ENCODE peak calls at places on chromosomes 11 and 22, in ten cellular contexts. One of them, this sample, is unnamed.

GRCh38 chr11:34787348-34787747 is 128.8 kb downstream of the APIP start:
- DNase-seq in stimulated activated naive B cell treated with anti-CD40 and anti-IgM and Interleukin-4, amounts not matched to agents 10 μg/mL and 1 μg/mL and 100 μg/mL, for 72 hours: no peak
- DNase-seq in activated T-cell treated with anti-CD3 and anti-CD28 coated beads for 1 hour: no peak
- DNase-seq in sigmoid colon: no peak
- DNase-seq in HEK293T: no peak
- DNase-seq in ureter: no peak
- DNase-seq in amygdala: no peak
- DNase-seq in iris pigment epithelial cell: no peak
- DNase-seq in left ventricle myocardium superior: no peak
- DNase-seq in NCI-H446: no peak
- DNase-seq in this sample: no peak

GRCh38 chr11:48002565-48002964 is 22.2 kb downstream of the PTPRJ start:
- DNase-seq in activated T-cell treated with anti-CD3 and anti-CD28 coated beads for 1 hour: no peak
- DNase-seq in amygdala: no peak
- DNase-seq in left ventricle myocardium superior: no peak
- DNase-seq in sigmoid colon: no peak
- DNase-seq in NCI-H446: no peak
- DNase-seq in ureter: no peak
- DNase-seq in HEK293T: no peak
- DNase-seq in stimulated activated naive B cell treated with anti-CD40 and anti-IgM and Interleukin-4, amounts not matched to agents 10 μg/mL and 1 μg/mL and 100 μg/mL, for 72 hours: no peak
- DNase-seq in iris pigment epithelial cell: no peak
- DNase-seq in this sample: no peak

GRCh38 chr11:129259950-129260349 is 67.8 kb upstream of the ARHGAP32 start:
- DNase-seq in NCI-H446: no peak
- DNase-seq in sigmoid colon: no peak
- DNase-seq in activated T-cell treated with anti-CD3 and anti-CD28 coated beads for 1 hour: no peak
- DNase-seq in amygdala: no peak
- DNase-seq in ureter: no peak
- DNase-seq in HEK293T: no peak
- DNase-seq in iris pigment epithelial cell: no peak
- DNase-seq in left ventricle myocardium superior: no peak
- DNase-seq in stimulated activated naive B cell treated with anti-CD40 and anti-IgM and Interleukin-4, amounts not matched to agents 10 μg/mL and 1 μg/mL and 100 μg/mL, for 72 hours: no peak
- DNase-seq in this sample: no peak

GRCh38 chr11:7020183-7020917 is at the start of the genes NLRP14 and ZNF214:
- DNase-seq in ureter: peak
- DNase-seq in HEK293T: peak
- DNase-seq in stimulated activated naive B cell treated with anti-CD40 and anti-IgM and Interleukin-4, amounts not matched to agents 10 μg/mL and 1 μg/mL and 100 μg/mL, for 72 hours: no peak
- DNase-seq in activated T-cell treated with anti-CD3 and anti-CD28 coated beads for 1 hour: no peak
- DNase-seq in iris pigment epithelial cell: peak
- DNase-seq in NCI-H446: peak
- DNase-seq in left ventricle myocardium superior: peak
- DNase-seq in amygdala: peak
- DNase-seq in sigmoid colon: peak
- DNase-seq in this sample: peak

GRCh38 chr11:17351510-17352176 is at the start of gene NCR3LG1:
- DNase-seq in iris pigment epithelial cell: peak
- DNase-seq in stimulated activated naive B cell treated with anti-CD40 and anti-IgM and Interleukin-4, amounts not matched to agents 10 μg/mL and 1 μg/mL and 100 μg/mL, for 72 hours: peak
- DNase-seq in ureter: peak
- DNase-seq in activated T-cell treated with anti-CD3 and anti-CD28 coated beads for 1 hour: peak
- DNase-seq in HEK293T: peak
- DNase-seq in amygdala: peak
- DNase-seq in left ventricle myocardium superior: peak
- DNase-seq in NCI-H446: no peak
- DNase-seq in sigmoid colon: peak
- DNase-seq in this sample: peak

GRCh38 chr11:60363542-60364525 is 14.5 kb upstream of the MS4A7 start:
- DNase-seq in left ventricle myocardium superior: no peak
- DNase-seq in activated T-cell treated with anti-CD3 and anti-CD28 coated beads for 1 hour: peak
- DNase-seq in NCI-H446: peak
- DNase-seq in iris pigment epithelial cell: peak
- DNase-seq in amygdala: no peak
- DNase-seq in ureter: peak
- DNase-seq in sigmoid colon: no peak
- DNase-seq in stimulated activated naive B cell treated with anti-CD40 and anti-IgM and Interleukin-4, amounts not matched to agents 10 μg/mL and 1 μg/mL and 100 μg/mL, for 72 hours: peak
- DNase-seq in HEK293T: peak
- DNase-seq in this sample: peak

GRCh38 chr11:131404010-131404409 is 33.6 kb downstream of the NTM start:
- DNase-seq in sigmoid colon: no peak
- DNase-seq in iris pigment epithelial cell: no peak
- DNase-seq in amygdala: no peak
- DNase-seq in HEK293T: no peak
- DNase-seq in left ventricle myocardium superior: no peak
- DNase-seq in stimulated activated naive B cell treated with anti-CD40 and anti-IgM and Interleukin-4, amounts not matched to agents 10 μg/mL and 1 μg/mL and 100 μg/mL, for 72 hours: no peak
- DNase-seq in activated T-cell treated with anti-CD3 and anti-CD28 coated beads for 1 hour: no peak
- DNase-seq in ureter: no peak
- DNase-seq in NCI-H446: no peak
- DNase-seq in this sample: no peak

GRCh38 chr11:44954051-44954906 is 3.6 kb upstream of the TP53I11 start:
- DNase-seq in iris pigment epithelial cell: no peak
- DNase-seq in NCI-H446: no peak
- DNase-seq in amygdala: no peak
- DNase-seq in left ventricle myocardium superior: no peak
- DNase-seq in ureter: no peak
- DNase-seq in activated T-cell treated with anti-CD3 and anti-CD28 coated beads for 1 hour: no peak
- DNase-seq in HEK293T: no peak
- DNase-seq in sigmoid colon: no peak
- DNase-seq in stimulated activated naive B cell treated with anti-CD40 and anti-IgM and Interleukin-4, amounts not matched to agents 10 μg/mL and 1 μg/mL and 100 μg/mL, for 72 hours: no peak
- DNase-seq in this sample: no peak

GRCh38 chr11:11163256-11163655 is 189.8 kb downstream of the CSNK2A3 start:
- DNase-seq in amygdala: no peak
- DNase-seq in sigmoid colon: no peak
- DNase-seq in left ventricle myocardium superior: no peak
- DNase-seq in iris pigment epithelial cell: no peak
- DNase-seq in activated T-cell treated with anti-CD3 and anti-CD28 coated beads for 1 hour: no peak
- DNase-seq in NCI-H446: no peak
- DNase-seq in HEK293T: peak
- DNase-seq in ureter: no peak
- DNase-seq in stimulated activated naive B cell treated with anti-CD40 and anti-IgM and Interleukin-4, amounts not matched to agents 10 μg/mL and 1 μg/mL and 100 μg/mL, for 72 hours: no peak
- DNase-seq in this sample: no peak

GRCh38 chr11:68343761-68344256 is 31.4 kb downstream of the LRP5 start:
- DNase-seq in left ventricle myocardium superior: no peak
- DNase-seq in activated T-cell treated with anti-CD3 and anti-CD28 coated beads for 1 hour: no peak
- DNase-seq in iris pigment epithelial cell: no peak
- DNase-seq in amygdala: no peak
- DNase-seq in HEK293T: no peak
- DNase-seq in ureter: no peak
- DNase-seq in NCI-H446: no peak
- DNase-seq in sigmoid colon: no peak
- DNase-seq in stimulated activated naive B cell treated with anti-CD40 and anti-IgM and Interleukin-4, amounts not matched to agents 10 μg/mL and 1 μg/mL and 100 μg/mL, for 72 hours: no peak
- DNase-seq in this sample: no peak

GRCh38 chr11:47388697-47389576 is 10.6 kb upstream of the SPI1 start:
- DNase-seq in amygdala: no peak
- DNase-seq in ureter: no peak
- DNase-seq in activated T-cell treated with anti-CD3 and anti-CD28 coated beads for 1 hour: no peak
- DNase-seq in stimulated activated naive B cell treated with anti-CD40 and anti-IgM and Interleukin-4, amounts not matched to agents 10 μg/mL and 1 μg/mL and 100 μg/mL, for 72 hours: no peak
- DNase-seq in NCI-H446: no peak
- DNase-seq in HEK293T: no peak
- DNase-seq in left ventricle myocardium superior: no peak
- DNase-seq in sigmoid colon: no peak
- DNase-seq in iris pigment epithelial cell: no peak
- DNase-seq in this sample: no peak

GRCh38 chr11:17376493-17376892 is 12.0 kb downstream of the KCNJ11 start:
- DNase-seq in iris pigment epithelial cell: no peak
- DNase-seq in left ventricle myocardium superior: no peak
- DNase-seq in stimulated activated naive B cell treated with anti-CD40 and anti-IgM and Interleukin-4, amounts not matched to agents 10 μg/mL and 1 μg/mL and 100 μg/mL, for 72 hours: no peak
- DNase-seq in activated T-cell treated with anti-CD3 and anti-CD28 coated beads for 1 hour: no peak
- DNase-seq in HEK293T: no peak
- DNase-seq in NCI-H446: no peak
- DNase-seq in sigmoid colon: no peak
- DNase-seq in ureter: no peak
- DNase-seq in amygdala: no peak
- DNase-seq in this sample: no peak

GRCh38 chr11:2709429-2709828 is 9.6 kb upstream of the KCNQ1OT1 start:
- DNase-seq in NCI-H446: no peak
- DNase-seq in left ventricle myocardium superior: no peak
- DNase-seq in activated T-cell treated with anti-CD3 and anti-CD28 coated beads for 1 hour: no peak
- DNase-seq in HEK293T: no peak
- DNase-seq in amygdala: no peak
- DNase-seq in ureter: no peak
- DNase-seq in sigmoid colon: peak
- DNase-seq in iris pigment epithelial cell: peak
- DNase-seq in stimulated activated naive B cell treated with anti-CD40 and anti-IgM and Interleukin-4, amounts not matched to agents 10 μg/mL and 1 μg/mL and 100 μg/mL, for 72 hours: no peak
- DNase-seq in this sample: no peak

GRCh38 chr11:75147875-75148263 is 3.0 kb upstream of the SLCO2B1 start:
- DNase-seq in ureter: no peak
- DNase-seq in stimulated activated naive B cell treated with anti-CD40 and anti-IgM and Interleukin-4, amounts not matched to agents 10 μg/mL and 1 μg/mL and 100 μg/mL, for 72 hours: no peak
- DNase-seq in HEK293T: no peak
- DNase-seq in activated T-cell treated with anti-CD3 and anti-CD28 coated beads for 1 hour: no peak
- DNase-seq in iris pigment epithelial cell: no peak
- DNase-seq in left ventricle myocardium superior: peak
- DNase-seq in NCI-H446: no peak
- DNase-seq in amygdala: no peak
- DNase-seq in sigmoid colon: peak
- DNase-seq in this sample: no peak

GRCh38 chr11:1237128-1237580 is 14.3 kb downstream of the MUC5B start:
- DNase-seq in NCI-H446: no peak
- DNase-seq in ureter: no peak
- DNase-seq in iris pigment epithelial cell: no peak
- DNase-seq in HEK293T: no peak
- DNase-seq in activated T-cell treated with anti-CD3 and anti-CD28 coated beads for 1 hour: no peak
- DNase-seq in amygdala: no peak
- DNase-seq in left ventricle myocardium superior: peak
- DNase-seq in sigmoid colon: no peak
- DNase-seq in stimulated activated naive B cell treated with anti-CD40 and anti-IgM and Interleukin-4, amounts not matched to agents 10 μg/mL and 1 μg/mL and 100 μg/mL, for 72 hours: no peak
- DNase-seq in this sample: no peak

GRCh38 chr11:106156290-106156937 is 79.0 kb downstream of the AASDHPPT start:
- DNase-seq in ureter: peak
- DNase-seq in iris pigment epithelial cell: peak
- DNase-seq in NCI-H446: peak
- DNase-seq in left ventricle myocardium superior: no peak
- DNase-seq in HEK293T: peak
- DNase-seq in amygdala: no peak
- DNase-seq in sigmoid colon: peak
- DNase-seq in activated T-cell treated with anti-CD3 and anti-CD28 coated beads for 1 hour: no peak
- DNase-seq in stimulated activated naive B cell treated with anti-CD40 and anti-IgM and Interleukin-4, amounts not matched to agents 10 μg/mL and 1 μg/mL and 100 μg/mL, for 72 hours: no peak
- DNase-seq in this sample: peak

GRCh38 chr22:42747701-42748513 is 27.2 kb upstream of the A4GALT start:
- DNase-seq in NCI-H446: peak
- DNase-seq in HEK293T: no peak
- DNase-seq in ureter: no peak
- DNase-seq in sigmoid colon: no peak
- DNase-seq in iris pigment epithelial cell: peak
- DNase-seq in activated T-cell treated with anti-CD3 and anti-CD28 coated beads for 1 hour: no peak
- DNase-seq in stimulated activated naive B cell treated with anti-CD40 and anti-IgM and Interleukin-4, amounts not matched to agents 10 μg/mL and 1 μg/mL and 100 μg/mL, for 72 hours: no peak
- DNase-seq in left ventricle myocardium superior: peak
- DNase-seq in amygdala: no peak
- DNase-seq in this sample: peak